ENCODE peak calls at places on chromosomes 11 and 22, in ten cellular contexts. A, C, M, X, B, Z, H, S, W and O are unnamed samples.

GRCh38 chr11:130390071-130390758 is 38.2 kb downstream of the ADAMTS8 start:
- DNase-seq in A (peak; percentile 69), C (peak; percentile 99), M (peak; percentile 90), X (peak; percentile 81), B (peak; percentile 48), Z (no peak), H (peak; percentile 66), S (peak; percentile 78), W (no peak), O (peak; percentile 55)

GRCh38 chr22:29150701-29151100 is 55.0 kb upstream of the EMID1 start:
- DNase-seq in A (no peak), C (no peak), M (no peak), X (no peak), B (no peak), Z (no peak), H (no peak), S (no peak), W (no peak), O (no peak)

GRCh38 chr11:68189888-68190287 is 23.2 kb downstream of the KMT5B start:
- DNase-seq in A (no peak), C (no peak), M (no peak), X (no peak), B (no peak), Z (no peak), H (no peak), S (no peak), W (no peak), O (no peak)

GRCh38 chr11:25981998-25982397 is 349.9 kb upstream of the ANO3 start:
- DNase-seq in A (peak; percentile 66), C (peak; percentile 77), M (peak; percentile 78), X (peak; percentile 29), B (peak; percentile 41), Z (no peak), H (peak; percentile 53), S (peak; percentile 68), W (no peak), O (peak; percentile 75)

GRCh38 chr11:8679006-8679405 is 3.5 kb downstream of the TRIM66 start:
- DNase-seq in A (peak; percentile 28), C (no peak), M (no peak), X (no peak), B (no peak), Z (no peak), H (peak; percentile 78), S (peak; percentile 14), W (no peak), O (no peak)

GRCh38 chr11:128772814-128773213 is 78.9 kb downstream of the FLI1 start:
- DNase-seq in A (no peak), C (no peak), M (no peak), X (no peak), B (no peak), Z (no peak), H (no peak), S (no peak), W (no peak), O (no peak)

GRCh38 chr11:43933608-43934358 is 8.7 kb upstream of the C11orf96 start:
- DNase-seq in A (no peak), C (peak; percentile 48), M (no peak), X (no peak), B (no peak), Z (no peak), H (no peak), S (no peak), W (no peak), O (no peak)

GRCh38 chr11:47539681-47540039 is 13.3 kb downstream of the CELF1 start:
- DNase-seq in A (no peak), C (no peak), M (no peak), X (no peak), B (no peak), Z (no peak), H (no peak), S (no peak), W (no peak), O (no peak)

GRCh38 chr11:121372028-121372427 is 79.5 kb downstream of the SC5D start:
- DNase-seq in A (no peak), C (no peak), M (no peak), X (no peak), B (no peak), Z (no peak), H (no peak), S (no peak), W (no peak), O (no peak)

GRCh38 chr11:17780668-17781067 is 46.1 kb downstream of the KCNC1 start:
- DNase-seq in A (no peak), C (no peak), M (no peak), X (no peak), B (no peak), Z (no peak), H (no peak), S (no peak), W (no peak), O (no peak)

GRCh38 chr11:115500547-115501503 is 3.4 kb downstream of the CADM1 start:
- DNase-seq in A (no peak), C (no peak), M (no peak), X (no peak), B (peak; percentile 3), Z (no peak), H (peak; percentile 94), S (no peak), W (no peak), O (peak; percentile 27)

GRCh38 chr11:58097437-58097836 is 27.9 kb downstream of the OR9I1 start:
- DNase-seq in A (no peak), C (no peak), M (no peak), X (no peak), B (no peak), Z (no peak), H (no peak), S (no peak), W (no peak), O (no peak)

GRCh38 chr11:62974848-62975522 is 9.8 kb downstream of the SLC22A6 start:
- DNase-seq in A (peak; percentile 73), C (no peak), M (no peak), X (no peak), B (no peak), Z (no peak), H (peak; percentile 6), S (peak; percentile 55), W (peak; percentile 37), O (peak; percentile 81)

GRCh38 chr11:46279393-46280099 is 2.1 kb downstream of the CREB3L1 start:
- DNase-seq in A (peak; percentile 41), C (peak; percentile 80), M (peak; percentile 67), X (peak; percentile 71), B (no peak), Z (no peak), H (no peak), S (peak; percentile 44), W (no peak), O (no peak)

GRCh38 chr11:33211153-33211552 is 46.0 kb upstream of the HIPK3 start:
- DNase-seq in A (no peak), C (no peak), M (no peak), X (no peak), B (no peak), Z (no peak), H (no peak), S (no peak), W (no peak), O (no peak)

GRCh38 chr22:48926663-48927062 is 901.0 kb downstream of the BRD1 start:
- DNase-seq in A (no peak), C (no peak), M (no peak), X (no peak), B (no peak), Z (no peak), H (no peak), S (no peak), W (no peak), O (no peak)

GRCh38 chr11:68912254-68912653 is 8.6 kb downstream of the IGHMBP2 start:
- DNase-seq in A (no peak), C (peak; percentile 34), M (no peak), X (no peak), B (no peak), Z (no peak), H (no peak), S (peak; percentile 52), W (no peak), O (no peak)

DNA sequence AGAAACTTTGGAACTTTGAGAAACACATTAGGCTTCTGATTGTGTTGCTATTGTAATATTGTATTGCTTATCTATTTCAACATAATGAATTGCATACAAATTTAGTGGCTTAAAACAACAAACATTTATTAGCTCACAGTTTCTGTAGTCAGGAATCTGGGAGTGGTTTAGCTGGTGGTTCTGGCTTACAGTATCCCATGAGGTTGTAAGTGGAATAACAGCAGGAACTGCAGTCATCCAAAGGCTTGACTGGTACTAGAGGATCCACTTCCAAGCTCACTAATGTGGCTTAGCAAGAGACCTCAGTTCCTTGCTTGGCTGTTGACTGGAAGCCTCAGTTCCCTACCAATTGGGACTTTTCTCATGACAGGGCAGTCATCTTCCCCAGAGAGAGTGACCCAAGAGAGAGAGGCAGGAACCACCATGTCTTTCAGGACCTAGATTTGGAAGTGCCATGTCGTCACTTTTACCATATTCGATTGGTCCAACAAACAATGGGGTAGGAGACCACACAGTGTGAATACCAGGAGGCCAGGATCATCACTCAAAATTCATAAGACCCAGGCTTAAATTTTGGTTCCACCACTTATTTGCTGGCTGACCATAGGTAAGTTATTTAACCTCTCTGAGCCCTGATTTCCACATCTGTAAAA is 27.1 kb upstream of the RASSF10 start:
- DNase-seq in A (peak; percentile 11), C (peak; percentile 4), M (no peak), X (no peak), B (peak; percentile 49), Z (no peak), H (peak; percentile 3), S (no peak), W (no peak), O (peak; percentile 19)
- H3K4me2 ChIP-seq in A (no peak overlapping the region), C (no peak overlapping the region), M (no peak overlapping the region), X (no peak overlapping the region), B (no peak overlapping the region), Z (no peak overlapping the region), H (no peak overlapping the region), S (no peak overlapping the region), W (no peak overlapping the region), O (no peak overlapping the region)

GRCh38 chr11:15704064-15704463 is 589.3 kb downstream of the INSC start:
- DNase-seq in A (no peak), C (no peak), M (no peak), X (no peak), B (no peak), Z (no peak), H (peak; percentile 44), S (no peak), W (no peak), O (no peak)
- H2AFZ ChIP-seq in A (no peak overlapping the region), C (no peak overlapping the region), M (no peak overlapping the region), X (no peak overlapping the region), B (no peak overlapping the region), Z (no peak overlapping the region), H (no peak overlapping the region), S (no peak overlapping the region), W (no peak overlapping the region), O (no peak overlapping the region)

DNA sequence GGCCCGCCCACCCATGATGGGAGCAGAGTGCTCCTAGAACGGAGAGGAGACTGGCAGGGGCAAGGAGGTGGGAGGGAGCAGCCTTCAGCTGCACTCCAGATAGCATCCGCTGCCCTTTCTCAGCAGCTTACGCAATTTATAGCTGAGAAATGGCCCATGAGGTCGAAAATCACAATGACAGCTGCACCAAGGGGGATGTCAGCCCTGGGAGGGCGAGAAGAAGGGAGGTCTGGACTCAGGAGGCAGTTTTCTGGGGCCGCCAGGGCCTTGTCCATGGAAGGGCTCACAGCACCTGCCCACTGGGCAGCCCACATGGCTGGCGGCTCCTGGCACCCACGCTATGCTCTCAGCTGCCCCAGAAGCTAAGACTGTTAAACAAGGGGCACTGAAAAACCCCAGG is 17.6 kb upstream of the MOB2 start:
- DNase-seq in A (no peak), C (no peak), M (no peak), X (no peak), B (no peak), Z (no peak), H (no peak), S (no peak), W (no peak), O (no peak)
- H3K4me2 ChIP-seq in A (no peak overlapping the region), C (no peak overlapping the region), M (no peak overlapping the region), X (no peak overlapping the region), B (no peak overlapping the region), Z (no peak overlapping the region), H (no peak overlapping the region), S (no peak overlapping the region), W (no peak overlapping the region), O (no peak overlapping the region)

GRCh38 chr22:36885474-36885873 is 24.7 kb downstream of the NCF4 start:
- DNase-seq in A (no peak), C (no peak), M (no peak), X (no peak), B (no peak), Z (no peak), H (no peak), S (no peak), W (no peak), O (peak; percentile 43)
- H2AFZ ChIP-seq in A (no peak overlapping the region), C (no peak overlapping the region), M (no peak overlapping the region), X (no peak overlapping the region), B (no peak overlapping the region), Z (no peak overlapping the region), H (no peak overlapping the region), S (no peak overlapping the region), W (no peak overlapping the region), O (no peak overlapping the region)